ENCODE peak calls at places on chromosome 12, in four cellular contexts. One of them, this sample, is unnamed.

GRCh38 chr12:59444932-59445331 is 150.9 kb upstream of the SLC16A7 start:
- DNase-seq in astrocyte of the spinal cord: peak; percentile 9
- DNase-seq in stimulated activated effector memory CD8-positive, alpha-beta T cell treated with anti-CD3 and anti-CD28 coated beads, Interleukin-12 subunit alpha, Interleukin-12 subunit beta, amount 100 ng/mL, for 72 hours: no peak
- DNase-seq in Kasumi-1: no peak
- DNase-seq in this sample: no peak

GRCh38 chr12:94753071-94753779 is 102.9 kb upstream of the TMCC3 start:
- DNase-seq in astrocyte of the spinal cord: no peak
- DNase-seq in stimulated activated effector memory CD8-positive, alpha-beta T cell treated with anti-CD3 and anti-CD28 coated beads, Interleukin-12 subunit alpha, Interleukin-12 subunit beta, amount 100 ng/mL, for 72 hours: no peak
- DNase-seq in Kasumi-1: no peak
- DNase-seq in this sample: no peak

GRCh38 chr12:80230068-80230467 is 130.7 kb downstream of the OTOGL start:
- DNase-seq in astrocyte of the spinal cord: peak; percentile 81
- DNase-seq in stimulated activated effector memory CD8-positive, alpha-beta T cell treated with anti-CD3 and anti-CD28 coated beads, Interleukin-12 subunit alpha, Interleukin-12 subunit beta, amount 100 ng/mL, for 72 hours: no peak
- DNase-seq in Kasumi-1: peak; percentile 46
- DNase-seq in this sample: no peak

GRCh38 chr12:113822986-113823385 is 143.1 kb downstream of the RBM19 start:
- DNase-seq in astrocyte of the spinal cord: no peak
- DNase-seq in stimulated activated effector memory CD8-positive, alpha-beta T cell treated with anti-CD3 and anti-CD28 coated beads, Interleukin-12 subunit alpha, Interleukin-12 subunit beta, amount 100 ng/mL, for 72 hours: no peak
- DNase-seq in Kasumi-1: no peak
- DNase-seq in this sample: no peak

GRCh38 chr12:89140580-89141236 is 211.6 kb downstream of the DUSP6 start:
- DNase-seq in astrocyte of the spinal cord: peak; percentile 18
- DNase-seq in stimulated activated effector memory CD8-positive, alpha-beta T cell treated with anti-CD3 and anti-CD28 coated beads, Interleukin-12 subunit alpha, Interleukin-12 subunit beta, amount 100 ng/mL, for 72 hours: no peak
- DNase-seq in Kasumi-1: no peak
- DNase-seq in this sample: no peak

GRCh38 chr12:54601841-54602240 is 13.4 kb upstream of the PPP1R1A start:
- DNase-seq in astrocyte of the spinal cord: no peak
- DNase-seq in stimulated activated effector memory CD8-positive, alpha-beta T cell treated with anti-CD3 and anti-CD28 coated beads, Interleukin-12 subunit alpha, Interleukin-12 subunit beta, amount 100 ng/mL, for 72 hours: no peak
- DNase-seq in Kasumi-1: no peak
- DNase-seq in this sample: no peak

GRCh38 chr12:26863515-26863914 is 30.5 kb upstream of the ITPR2 start:
- DNase-seq in astrocyte of the spinal cord: no peak
- DNase-seq in stimulated activated effector memory CD8-positive, alpha-beta T cell treated with anti-CD3 and anti-CD28 coated beads, Interleukin-12 subunit alpha, Interleukin-12 subunit beta, amount 100 ng/mL, for 72 hours: no peak
- DNase-seq in Kasumi-1: peak; percentile 57
- DNase-seq in this sample: no peak

GRCh38 chr12:65536876-65537661 is 258.6 kb downstream of the MSRB3 start:
- DNase-seq in astrocyte of the spinal cord: peak; percentile 100
- DNase-seq in stimulated activated effector memory CD8-positive, alpha-beta T cell treated with anti-CD3 and anti-CD28 coated beads, Interleukin-12 subunit alpha, Interleukin-12 subunit beta, amount 100 ng/mL, for 72 hours: no peak
- DNase-seq in Kasumi-1: no peak
- DNase-seq in this sample: no peak

GRCh38 chr12:180445-180844 is 33.5 kb downstream of the SLC6A12 start:
- DNase-seq in astrocyte of the spinal cord: peak; percentile 39
- DNase-seq in stimulated activated effector memory CD8-positive, alpha-beta T cell treated with anti-CD3 and anti-CD28 coated beads, Interleukin-12 subunit alpha, Interleukin-12 subunit beta, amount 100 ng/mL, for 72 hours: no peak
- DNase-seq in Kasumi-1: no peak
- DNase-seq in this sample: no peak

GRCh38 chr12:96811083-96811482 is 96.0 kb upstream of the NEDD1 start:
- DNase-seq in astrocyte of the spinal cord: peak; percentile 90
- DNase-seq in stimulated activated effector memory CD8-positive, alpha-beta T cell treated with anti-CD3 and anti-CD28 coated beads, Interleukin-12 subunit alpha, Interleukin-12 subunit beta, amount 100 ng/mL, for 72 hours: no peak
- DNase-seq in Kasumi-1: no peak
- DNase-seq in this sample: no peak

GRCh38 chr12:132205271-132206092 is 61.2 kb downstream of the NOC4L start:
- DNase-seq in astrocyte of the spinal cord: no peak
- DNase-seq in stimulated activated effector memory CD8-positive, alpha-beta T cell treated with anti-CD3 and anti-CD28 coated beads, Interleukin-12 subunit alpha, Interleukin-12 subunit beta, amount 100 ng/mL, for 72 hours: no peak
- DNase-seq in Kasumi-1: no peak
- DNase-seq in this sample: no peak

GRCh38 chr12:48678561-48679185 is 3.4 kb downstream of the KANSL2 start:
- DNase-seq in astrocyte of the spinal cord: no peak
- DNase-seq in stimulated activated effector memory CD8-positive, alpha-beta T cell treated with anti-CD3 and anti-CD28 coated beads, Interleukin-12 subunit alpha, Interleukin-12 subunit beta, amount 100 ng/mL, for 72 hours: no peak
- DNase-seq in Kasumi-1: no peak
- DNase-seq in this sample: no peak

GRCh38 chr12:124930576-124930975 is 16.1 kb upstream of the UBC start:
- DNase-seq in astrocyte of the spinal cord: no peak
- DNase-seq in stimulated activated effector memory CD8-positive, alpha-beta T cell treated with anti-CD3 and anti-CD28 coated beads, Interleukin-12 subunit alpha, Interleukin-12 subunit beta, amount 100 ng/mL, for 72 hours: no peak
- DNase-seq in Kasumi-1: no peak
- DNase-seq in this sample: no peak

GRCh38 chr12:28191690-28192089 is 1.4 kb downstream of the CCDC91 start:
- DNase-seq in astrocyte of the spinal cord: peak; percentile 19
- DNase-seq in stimulated activated effector memory CD8-positive, alpha-beta T cell treated with anti-CD3 and anti-CD28 coated beads, Interleukin-12 subunit alpha, Interleukin-12 subunit beta, amount 100 ng/mL, for 72 hours: no peak
- DNase-seq in Kasumi-1: no peak
- DNase-seq in this sample: no peak

GRCh38 chr12:10190558-10191388 is 11.9 kb downstream of the TMEM52B start:
- DNase-seq in astrocyte of the spinal cord: peak; percentile 60
- DNase-seq in stimulated activated effector memory CD8-positive, alpha-beta T cell treated with anti-CD3 and anti-CD28 coated beads, Interleukin-12 subunit alpha, Interleukin-12 subunit beta, amount 100 ng/mL, for 72 hours: peak; percentile 64
- DNase-seq in Kasumi-1: peak; percentile 51
- DNase-seq in this sample: peak; percentile 45

GRCh38 chr12:38892090-38892786 is 13.2 kb downstream of the CPNE8 start:
- DNase-seq in astrocyte of the spinal cord: no peak
- DNase-seq in stimulated activated effector memory CD8-positive, alpha-beta T cell treated with anti-CD3 and anti-CD28 coated beads, Interleukin-12 subunit alpha, Interleukin-12 subunit beta, amount 100 ng/mL, for 72 hours: no peak
- DNase-seq in Kasumi-1: no peak
- DNase-seq in this sample: no peak

GRCh38 chr12:128818065-128819022 is 5.4 kb downstream of the SLC15A4 start:
- DNase-seq in astrocyte of the spinal cord: peak; percentile 48
- DNase-seq in stimulated activated effector memory CD8-positive, alpha-beta T cell treated with anti-CD3 and anti-CD28 coated beads, Interleukin-12 subunit alpha, Interleukin-12 subunit beta, amount 100 ng/mL, for 72 hours: no peak
- DNase-seq in Kasumi-1: no peak
- DNase-seq in this sample: peak; percentile 56

GRCh38 chr12:22250762-22251161 is 83.7 kb downstream of the ST8SIA1 start:
- DNase-seq in astrocyte of the spinal cord: no peak
- DNase-seq in stimulated activated effector memory CD8-positive, alpha-beta T cell treated with anti-CD3 and anti-CD28 coated beads, Interleukin-12 subunit alpha, Interleukin-12 subunit beta, amount 100 ng/mL, for 72 hours: no peak
- DNase-seq in Kasumi-1: peak; percentile 84
- DNase-seq in this sample: no peak

GRCh38 chr12:114649585-114649984 is 34.4 kb downstream of the TBX3 start:
- DNase-seq in astrocyte of the spinal cord: no peak
- DNase-seq in stimulated activated effector memory CD8-positive, alpha-beta T cell treated with anti-CD3 and anti-CD28 coated beads, Interleukin-12 subunit alpha, Interleukin-12 subunit beta, amount 100 ng/mL, for 72 hours: no peak
- DNase-seq in Kasumi-1: no peak
- DNase-seq in this sample: no peak

GRCh38 chr12:120625557-120626419 is 14.6 kb upstream of the CABP1 start:
- DNase-seq in astrocyte of the spinal cord: no peak
- DNase-seq in stimulated activated effector memory CD8-positive, alpha-beta T cell treated with anti-CD3 and anti-CD28 coated beads, Interleukin-12 subunit alpha, Interleukin-12 subunit beta, amount 100 ng/mL, for 72 hours: peak; percentile 61
- DNase-seq in Kasumi-1: no peak
- DNase-seq in this sample: no peak

GRCh38 chr12:26195641-26196423 is 459 bp downstream of the SSPN start:
- DNase-seq in astrocyte of the spinal cord: peak; percentile 61
- DNase-seq in stimulated activated effector memory CD8-positive, alpha-beta T cell treated with anti-CD3 and anti-CD28 coated beads, Interleukin-12 subunit alpha, Interleukin-12 subunit beta, amount 100 ng/mL, for 72 hours: no peak
- DNase-seq in Kasumi-1: no peak
- DNase-seq in this sample: peak; percentile 7

GRCh38 chr12:55847603-55848329 is 5.0 kb upstream of the MMP19 start:
- DNase-seq in astrocyte of the spinal cord: peak; percentile 99
- DNase-seq in stimulated activated effector memory CD8-positive, alpha-beta T cell treated with anti-CD3 and anti-CD28 coated beads, Interleukin-12 subunit alpha, Interleukin-12 subunit beta, amount 100 ng/mL, for 72 hours: no peak
- DNase-seq in Kasumi-1: no peak
- DNase-seq in this sample: no peak

GRCh38 chr12:121423253-121423652 is 23.3 kb downstream of the RNF34 start:
- DNase-seq in astrocyte of the spinal cord: no peak
- DNase-seq in stimulated activated effector memory CD8-positive, alpha-beta T cell treated with anti-CD3 and anti-CD28 coated beads, Interleukin-12 subunit alpha, Interleukin-12 subunit beta, amount 100 ng/mL, for 72 hours: no peak
- DNase-seq in Kasumi-1: no peak
- DNase-seq in this sample: no peak

GRCh38 chr12:89236748-89237428 is 115.4 kb downstream of the DUSP6 start:
- DNase-seq in astrocyte of the spinal cord: peak; percentile 52
- DNase-seq in stimulated activated effector memory CD8-positive, alpha-beta T cell treated with anti-CD3 and anti-CD28 coated beads, Interleukin-12 subunit alpha, Interleukin-12 subunit beta, amount 100 ng/mL, for 72 hours: no peak
- DNase-seq in Kasumi-1: peak; percentile 17
- DNase-seq in this sample: no peak

GRCh38 chr12:7628401-7628961 is 37.2 kb downstream of the APOBEC1 start:
- DNase-seq in astrocyte of the spinal cord: no peak
- DNase-seq in stimulated activated effector memory CD8-positive, alpha-beta T cell treated with anti-CD3 and anti-CD28 coated beads, Interleukin-12 subunit alpha, Interleukin-12 subunit beta, amount 100 ng/mL, for 72 hours: no peak
- DNase-seq in Kasumi-1: no peak
- DNase-seq in this sample: no peak

This sample was measured in stimulated activated naive B cell treated with anti-CD40 and anti-IgM and Interleukin-4, amounts not matched to agents 10 μg/mL and 1 μg/mL and 100 μg/mL, for 72 hours.